ENCODE peak calls at places on chromosomes 5 and 9, in five cellular contexts. R is fibroblast of the aortic adventitia, S is KBM-7, I is GM23338, J is hippocampal formation. L is an unnamed sample.

GRCh38 chr5:146748533-146748932 is 130.0 kb downstream of the PPP2R2B start:
- DNase-seq in R (no peak), I (no peak), J (no peak), S (no peak), L (no peak)

GRCh38 chr5:113761594-113761993 is 248.1 kb downstream of the YTHDC2 start:
- DNase-seq in I (no peak), R (no peak), J (no peak), S (no peak), L (no peak)

GRCh38 chr5:134100283-134101011 is 14.0 kb upstream of the TCF7 start:
- DNase-seq in S (no peak), I (peak; percentile 60), J (no peak), R (peak; percentile 78), L (no peak)

GRCh38 chr9:110767559-110768063 is 99.0 kb downstream of the MUSK start:
- DNase-seq in R (peak; percentile 96), I (no peak), S (no peak), J (peak; percentile 80), L (peak; percentile 87)

GRCh38 chr9:111965566-111966019 is 69.0 kb downstream of the UGCG start:
- DNase-seq in S (no peak), J (no peak), R (peak; percentile 91), I (no peak), L (no peak)

GRCh38 chr9:71760901-71761300 is 7.4 kb downstream of the CEMIP2 start:
- DNase-seq in J (no peak), S (no peak), I (peak; percentile 76), R (no peak), L (no peak)

GRCh38 chr5:148808864-148809642 is 17.4 kb upstream of the ADRB2 start:
- DNase-seq in I (no peak), S (peak; percentile 95), R (no peak), J (no peak), L (no peak)

GRCh38 chr5:126645132-126645531 is 44.4 kb downstream of the PHAX start:
- DNase-seq in I (no peak), S (no peak), R (no peak), J (no peak), L (no peak)

GRCh38 chr5:105167092-105167491 is 1604.5 kb upstream of the NUDT12 start:
- DNase-seq in R (no peak), S (no peak), J (no peak), I (peak; percentile 66), L (no peak)

L was measured in putamen.